ENCODE peak calls at places on chromosomes 16 and 17, in eight cellular contexts. E is thyroid gland, G is body of pancreas, P is adrenal gland, Z is A549, Y is tibial nerve, K is stomach, R is BE2C. W is an unnamed sample.
A peak's percentile ranks its signal among the peaks of the same experiment; 100 is the strongest.

GRCh38 chr16:27222499-27223225 is 19.3 kb downstream of the KDM8 start:
- DNase-seq in E (no peak), G (peak; percentile 53), P (peak; percentile 41), Z (no peak), Y (no peak), K (peak; percentile 38), R (peak; percentile 31), W (no peak)

GRCh38 chr17:34314279-34314678 is 5.0 kb upstream of the CCL8 start:
- DNase-seq in E (peak; percentile 1), G (peak; percentile 17), P (peak; percentile 28), Z (no peak), Y (peak; percentile 57), K (no peak), R (no peak), W (no peak)

GRCh38 chr17:38905375-38905774 is 20.0 kb upstream of the LASP1NB start:
- DNase-seq in E (no peak), G (no peak), P (no peak), Z (no peak), Y (no peak), K (no peak), R (no peak), W (no peak)

GRCh38 chr17:80901319-80901718 is 90.3 kb upstream of the CHMP6 start:
- DNase-seq in E (no peak), G (no peak), P (no peak), Z (no peak), Y (no peak), K (no peak), R (no peak), W (no peak)

GRCh38 chr17:1471490-1471889 is 15.5 kb upstream of the CRK start:
- DNase-seq in E (no peak), G (no peak), P (no peak), Z (no peak), Y (no peak), K (no peak), R (no peak), W (no peak)

GRCh38 chr16:30494028-30494427 is 21.5 kb downstream of the ITGAL start:
- DNase-seq in E (no peak), G (no peak), P (no peak), Z (no peak), Y (no peak), K (no peak), R (no peak), W (no peak)

GRCh38 chr16:12158428-12158827 is 181.9 kb downstream of the SNX29 start:
- DNase-seq in E (no peak), G (no peak), P (no peak), Z (no peak), Y (no peak), K (no peak), R (no peak), W (no peak)

GRCh38 chr16:3954411-3954921 is 74.0 kb upstream of the CREBBP start:
- DNase-seq in E (peak; percentile 94), G (no peak), P (no peak), Z (no peak), Y (peak; percentile 53), K (no peak), R (no peak), W (no peak)

GRCh38 chr17:151886-152859 is 14.8 kb downstream of the SCGB1C2 start:
- DNase-seq in E (no peak), G (no peak), P (peak; percentile 31), Z (no peak), Y (no peak), K (no peak), R (no peak), W (peak; percentile 21)

GRCh38 chr16:83023640-83024039 is 396.9 kb downstream of the CDH13 start:
- DNase-seq in E (no peak), G (no peak), P (no peak), Z (no peak), Y (no peak), K (no peak), R (no peak), W (no peak)

GRCh38 chr16:47247691-47248090 is 103.9 kb upstream of the NETO2 start:
- DNase-seq in E (no peak), G (no peak), P (no peak), Z (no peak), Y (no peak), K (no peak), R (no peak), W (no peak)
- H3K4me3 ChIP-seq in E (no peak overlapping the region), G (no peak overlapping the region), P (no peak overlapping the region), Z (no peak overlapping the region), Y (no peak overlapping the region), K (no peak overlapping the region), R (no peak overlapping the region), W (no peak overlapping the region)

GRCh38 chr17:13114601-13115024 is 96.8 kb upstream of the ELAC2 start:
- DNase-seq in E (no peak), G (peak; percentile 45), P (peak; percentile 7), Z (peak; percentile 63), Y (peak; percentile 8), K (peak; percentile 47), R (peak; percentile 39), W (peak; percentile 2)
- TF ChIP-seq CTCF in E (no peak), G (peak; percentile 68), P (peak; percentile 40), Z (peak; percentile 66), Y (peak; percentile 25), K (peak; percentile 58), R (peak; percentile 69), W (peak; percentile 17)

DNA sequence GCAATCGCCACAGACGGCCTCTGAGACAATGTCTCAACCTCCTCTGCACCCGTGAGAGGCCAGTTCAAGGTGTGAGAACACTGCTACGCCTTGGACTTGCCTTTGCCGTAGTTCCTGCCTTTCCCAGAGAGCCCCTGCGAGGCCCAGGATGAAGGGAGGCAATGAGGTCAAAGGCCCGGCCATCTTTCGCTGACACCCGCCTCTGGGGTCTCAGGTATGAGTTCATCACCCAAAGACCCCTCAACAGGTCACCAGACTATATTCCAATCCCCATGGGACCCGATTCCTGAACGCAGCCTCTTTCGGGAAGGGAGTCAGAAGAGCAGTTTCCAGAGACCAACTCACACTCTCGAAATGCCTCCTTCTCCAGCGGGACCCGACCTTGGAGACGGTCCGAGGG is 573.5 kb downstream of the KCNJ18 start:
- DNase-seq in E (no peak), G (no peak), P (no peak), Z (no peak), Y (no peak), K (peak; percentile 13), R (no peak), W (no peak)
- H3K9me3 ChIP-seq in E (no peaks in the 10 kb centered on the region), G (no peaks in the 10 kb centered on the region), P (no peaks in the 10 kb centered on the region), Z (no peaks in the 10 kb centered on the region), Y (no peaks in the 10 kb centered on the region), K (peaks cover 68% of the 10 kb centered on the region), R (no peaks in the 10 kb centered on the region), W (no peaks in the 10 kb centered on the region)

DNA sequence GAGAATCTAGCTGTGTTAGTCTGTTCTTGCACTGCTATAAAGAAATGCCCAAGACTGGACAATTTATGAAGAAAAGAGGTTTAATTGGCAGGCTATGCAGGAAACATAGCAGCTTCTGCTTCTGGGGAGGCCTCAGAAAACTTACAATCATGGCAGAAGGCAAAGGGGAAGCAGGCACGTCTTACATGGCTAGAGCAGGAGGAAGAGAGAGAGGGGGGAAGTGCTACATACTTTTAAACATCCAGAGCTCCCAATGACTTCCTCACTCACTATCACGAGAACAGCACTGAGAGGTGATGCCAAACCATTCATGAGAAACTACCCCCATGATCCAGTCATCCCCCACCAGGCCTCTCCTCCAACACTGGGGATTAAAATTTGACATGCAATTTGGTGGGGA is 13.3 kb downstream of the WFIKKN2 start:
- DNase-seq in E (no peak), G (no peak), P (no peak), Z (no peak), Y (no peak), K (no peak), R (no peak), W (no peak)
- H3K4me3 ChIP-seq in E (no peak overlapping the region), G (no peak overlapping the region), P (no peak overlapping the region), Z (no peak overlapping the region), Y (no peak overlapping the region), K (no peak overlapping the region), R (no peak overlapping the region), W (no peak overlapping the region)

GRCh38 chr16:35908942-35909341 is 2449.5 kb downstream of the TP53TG3F start:
- DNase-seq in E (no peak), G (no peak), P (no peak), Z (no peak), Y (no peak), K (no peak), R (no peak), W (no peak)
- TF ChIP-seq CTCF in E (no peak), G (no peak), P (no peak), Z (no peak), Y (no peak), K (no peak), R (peak; percentile 56), W (no peak)

GRCh38 chr17:47860396-47860795 is 9.4 kb upstream of the SP6 start:
- DNase-seq in E (no peak), G (no peak), P (no peak), Z (no peak), Y (no peak), K (no peak), R (no peak), W (no peak)
- H3K9me3 ChIP-seq in E (no peaks in the 10 kb centered on the region), G (no peaks in the 10 kb centered on the region), P (no peaks in the 10 kb centered on the region), Z (peaks cover 10% of the 10 kb centered on the region), Y (no peaks in the 10 kb centered on the region), K (no peaks in the 10 kb centered on the region), R (no peaks in the 10 kb centered on the region), W (peaks cover 6% of the 10 kb centered on the region)

DNA sequence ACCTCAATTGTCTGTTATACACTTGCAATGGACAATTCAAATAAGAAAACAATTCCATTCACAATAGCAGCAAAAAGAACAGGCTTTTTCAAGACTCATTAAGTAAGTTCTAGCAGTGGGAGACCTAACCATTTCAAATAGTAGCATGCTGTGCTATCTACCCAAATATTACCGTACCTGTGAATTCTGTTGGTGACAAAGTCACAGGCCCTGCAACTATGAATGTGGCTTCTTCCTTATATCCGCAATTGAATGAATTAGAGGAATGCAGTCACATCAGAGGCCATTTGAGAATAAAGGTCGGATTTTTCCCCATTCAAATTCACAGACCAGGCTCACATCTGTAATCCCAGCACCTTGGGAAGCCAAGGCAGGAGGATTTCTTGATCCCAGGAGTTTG is 800 bp upstream of the NME4 start:
- DNase-seq in E (no peak), G (no peak), P (no peak), Z (no peak), Y (no peak), K (no peak), R (no peak), W (no peak)
- H3K4me3 ChIP-seq in E (no peak overlapping the region), G (no peak overlapping the region), P (peak overlapping the region; percentile 95), Z (peak overlapping the region; percentile 80), Y (no peak overlapping the region), K (peak overlapping the region; percentile 89), R (peak overlapping the region; percentile 62), W (peak overlapping the region; percentile 55)

GRCh38 chr16:75238853-75239371 is 12.5 kb downstream of the BCAR1 start:
- DNase-seq in E (peak; percentile 57), G (peak; percentile 64), P (peak; percentile 48), Z (no peak), Y (no peak), K (no peak), R (peak; percentile 54), W (no peak)
- TF ChIP-seq CTCF in E (peak; percentile 6), G (no peak), P (peak; percentile 47), Z (no peak), Y (no peak), K (no peak), R (peak; percentile 28), W (no peak)

GRCh38 chr16:35795361-35796029 is 2336.1 kb downstream of the TP53TG3F start:
- DNase-seq in E (no peak), G (no peak), P (no peak), Z (no peak), Y (no peak), K (no peak), R (peak; percentile 86), W (no peak)
- H3K9me3 ChIP-seq in E (no peaks in the 10 kb centered on the region), G (no peaks in the 10 kb centered on the region), P (no peaks in the 10 kb centered on the region), Z (no peaks in the 10 kb centered on the region), Y (no peaks in the 10 kb centered on the region), K (peaks cover 83% of the 10 kb centered on the region), R (no peaks in the 10 kb centered on the region), W (no peaks in the 10 kb centered on the region)

GRCh38 chr17:19002805-19003542 is 1.6 kb downstream of the FAM83G start:
- DNase-seq in E (no peak), G (no peak), P (no peak), Z (no peak), Y (no peak), K (no peak), R (no peak), W (no peak)
- H3K4me3 ChIP-seq in E (no peak overlapping the region), G (no peak overlapping the region), P (no peak overlapping the region), Z (peak overlapping the region; percentile 69), Y (no peak overlapping the region), K (peak overlapping the region; percentile 73), R (no peak overlapping the region), W (no peak overlapping the region)